ENCODE peak calls at places on chromosomes 2 and 18, in five cellular contexts. One of them, this sample, is unnamed.

GRCh38 chr2:46913471-46914381 is 1.9 kb downstream of the MCFD2 start:
- DNase-seq in heart left ventricle: peak
- DNase-seq in upper lobe of left lung: peak
- DNase-seq in HFFc6: peak
- DNase-seq in fibroblast of mammary gland: peak
- DNase-seq in this sample: peak

GRCh38 chr2:136116813-136117390 is 1.0 kb downstream of the CXCR4 start:
- DNase-seq in heart left ventricle: peak
- DNase-seq in fibroblast of mammary gland: no peak
- DNase-seq in HFFc6: no peak
- DNase-seq in upper lobe of left lung: no peak
- DNase-seq in this sample: peak

GRCh38 chr2:204195498-204195897 is 258.9 kb downstream of the ICOS start:
- DNase-seq in upper lobe of left lung: no peak
- DNase-seq in heart left ventricle: no peak
- DNase-seq in fibroblast of mammary gland: no peak
- DNase-seq in HFFc6: no peak
- DNase-seq in this sample: no peak

GRCh38 chr2:200357845-200358244 is 51.4 kb downstream of the SPATS2L start:
- DNase-seq in heart left ventricle: no peak
- DNase-seq in fibroblast of mammary gland: no peak
- DNase-seq in upper lobe of left lung: no peak
- DNase-seq in HFFc6: no peak
- DNase-seq in this sample: no peak

GRCh38 chr2:41709702-41710599 is 337.9 kb upstream of the PKDCC start:
- DNase-seq in heart left ventricle: no peak
- DNase-seq in upper lobe of left lung: no peak
- DNase-seq in fibroblast of mammary gland: no peak
- DNase-seq in HFFc6: no peak
- DNase-seq in this sample: no peak

GRCh38 chr2:7722212-7722910 is 805.1 kb downstream of the RNF144A start:
- DNase-seq in upper lobe of left lung: no peak
- DNase-seq in HFFc6: no peak
- DNase-seq in heart left ventricle: no peak
- DNase-seq in fibroblast of mammary gland: no peak
- DNase-seq in this sample: no peak

GRCh38 chr2:116754371-116755101 is 1060.0 kb upstream of the DDX18 start:
- DNase-seq in HFFc6: no peak
- DNase-seq in heart left ventricle: no peak
- DNase-seq in upper lobe of left lung: no peak
- DNase-seq in fibroblast of mammary gland: no peak
- DNase-seq in this sample: no peak

GRCh38 chr2:112089375-112089774 is 34.3 kb downstream of the TMEM87B start:
- DNase-seq in HFFc6: no peak
- DNase-seq in heart left ventricle: no peak
- DNase-seq in fibroblast of mammary gland: no peak
- DNase-seq in upper lobe of left lung: no peak
- DNase-seq in this sample: no peak

GRCh38 chr2:109239720-109240119 is 110.7 kb downstream of the SH3RF3 start:
- DNase-seq in heart left ventricle: no peak
- DNase-seq in fibroblast of mammary gland: peak
- DNase-seq in upper lobe of left lung: no peak
- DNase-seq in HFFc6: peak
- DNase-seq in this sample: no peak

GRCh38 chr18:45324489-45325111 is 290.7 kb upstream of the SLC14A2 start:
- DNase-seq in upper lobe of left lung: peak
- DNase-seq in fibroblast of mammary gland: peak
- DNase-seq in heart left ventricle: peak
- DNase-seq in HFFc6: no peak
- DNase-seq in this sample: peak

GRCh38 chr2:24756789-24757188 is 36.4 kb downstream of the PTRHD1 start:
- DNase-seq in heart left ventricle: no peak
- DNase-seq in HFFc6: no peak
- DNase-seq in fibroblast of mammary gland: no peak
- DNase-seq in upper lobe of left lung: no peak
- DNase-seq in this sample: no peak

GRCh38 chr2:9407363-9407811 is 15.9 kb downstream of the ITGB1BP1 start:
- DNase-seq in upper lobe of left lung: no peak
- DNase-seq in HFFc6: no peak
- DNase-seq in heart left ventricle: no peak
- DNase-seq in fibroblast of mammary gland: peak
- DNase-seq in this sample: no peak

GRCh38 chr2:240346015-240346752 is 89.3 kb upstream of the GPC1 start:
- DNase-seq in fibroblast of mammary gland: no peak
- DNase-seq in upper lobe of left lung: no peak
- DNase-seq in heart left ventricle: no peak
- DNase-seq in HFFc6: no peak
- DNase-seq in this sample: no peak

GRCh38 chr2:169446452-169446851 is 32.8 kb upstream of the BBS5 start:
- DNase-seq in fibroblast of mammary gland: no peak
- DNase-seq in HFFc6: no peak
- DNase-seq in heart left ventricle: no peak
- DNase-seq in upper lobe of left lung: no peak
- DNase-seq in this sample: no peak

GRCh38 chr2:169448865-169449264 is 30.4 kb upstream of the BBS5 start:
- DNase-seq in heart left ventricle: no peak
- DNase-seq in upper lobe of left lung: no peak
- DNase-seq in fibroblast of mammary gland: no peak
- DNase-seq in HFFc6: no peak
- DNase-seq in this sample: no peak

DNA sequence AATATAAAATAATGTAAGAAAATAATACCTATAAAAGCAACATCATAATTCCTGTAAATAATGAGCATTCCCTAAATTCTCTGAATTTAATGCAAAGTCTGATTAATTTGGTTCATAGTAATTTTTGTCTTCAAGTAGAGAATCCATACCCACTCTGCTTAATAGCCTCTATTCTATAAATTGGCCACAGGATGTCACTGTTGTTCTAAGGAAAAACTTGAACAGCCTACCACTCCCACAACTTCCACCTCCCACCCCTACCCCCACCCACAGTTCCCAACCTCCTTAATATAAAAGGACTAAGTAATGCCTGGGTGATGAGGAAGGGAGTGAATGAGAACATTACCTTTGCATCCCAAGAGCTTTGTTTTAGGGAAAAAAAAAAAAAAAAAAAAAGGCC is 27.2 kb upstream of the BBS5 start:
- DNase-seq in fibroblast of mammary gland: peak
- DNase-seq in upper lobe of left lung: no peak
- DNase-seq in heart left ventricle: no peak
- DNase-seq in HFFc6: peak
- DNase-seq in this sample: peak
- TF ChIP-seq CTCF in fibroblast of mammary gland: peak
- TF ChIP-seq CTCF in upper lobe of left lung: no peak
- TF ChIP-seq CTCF in heart left ventricle: peak
- TF ChIP-seq CTCF in HFFc6: peak
- TF ChIP-seq CTCF in this sample: peak

GRCh38 chr18:32930695-32931301 is 158.0 kb upstream of the KLHL14 start:
- DNase-seq in heart left ventricle: no peak
- DNase-seq in upper lobe of left lung: no peak
- DNase-seq in HFFc6: peak
- DNase-seq in fibroblast of mammary gland: peak
- DNase-seq in this sample: no peak
- TF ChIP-seq CTCF in heart left ventricle: peak
- TF ChIP-seq CTCF in upper lobe of left lung: peak
- TF ChIP-seq CTCF in HFFc6: peak
- TF ChIP-seq CTCF in fibroblast of mammary gland: peak
- TF ChIP-seq CTCF in this sample: no peak

GRCh38 chr18:36410346-36410745 is 112.8 kb downstream of the FHOD3 start:
- DNase-seq in upper lobe of left lung: no peak
- DNase-seq in fibroblast of mammary gland: no peak
- DNase-seq in HFFc6: no peak
- DNase-seq in heart left ventricle: no peak
- DNase-seq in this sample: no peak

GRCh38 chr18:36412778-36413177 is 115.3 kb downstream of the FHOD3 start:
- DNase-seq in heart left ventricle: no peak
- DNase-seq in HFFc6: peak
- DNase-seq in upper lobe of left lung: no peak
- DNase-seq in fibroblast of mammary gland: peak
- DNase-seq in this sample: peak

GRCh38 chr18:36408606-36409005 is 111.1 kb downstream of the FHOD3 start:
- DNase-seq in fibroblast of mammary gland: peak
- DNase-seq in HFFc6: no peak
- DNase-seq in upper lobe of left lung: no peak
- DNase-seq in heart left ventricle: no peak
- DNase-seq in this sample: no peak

GRCh38 chr18:36409779-36410178 is 112.3 kb downstream of the FHOD3 start:
- DNase-seq in upper lobe of left lung: no peak
- DNase-seq in fibroblast of mammary gland: no peak
- DNase-seq in HFFc6: no peak
- DNase-seq in heart left ventricle: no peak
- DNase-seq in this sample: no peak

DNA sequence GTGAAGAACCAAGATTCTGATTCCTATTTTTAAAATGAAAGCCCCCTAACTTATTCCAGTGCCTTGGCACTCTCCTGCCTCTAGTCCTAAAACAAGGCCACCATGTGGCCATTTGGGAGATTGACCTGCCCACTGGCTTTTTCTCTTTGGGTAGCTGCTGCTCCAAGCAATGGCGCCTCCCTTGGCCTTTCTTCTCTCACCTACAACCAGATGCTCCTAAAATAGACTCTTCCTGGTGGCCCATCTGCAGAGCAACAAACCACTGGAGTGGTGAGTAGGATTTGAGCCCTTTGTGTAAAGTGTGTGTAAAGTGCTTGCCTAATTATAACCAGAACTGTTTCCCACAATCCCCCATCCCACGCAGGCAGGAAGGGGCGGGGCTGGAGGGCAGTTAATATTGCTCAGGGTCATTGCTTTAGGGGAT is 114.2 kb downstream of the FHOD3 start:
- DNase-seq in heart left ventricle: no peak
- DNase-seq in HFFc6: peak
- DNase-seq in upper lobe of left lung: no peak
- DNase-seq in fibroblast of mammary gland: peak
- DNase-seq in this sample: peak
- TF ChIP-seq CTCF in heart left ventricle: no peak
- TF ChIP-seq CTCF in HFFc6: peak
- TF ChIP-seq CTCF in upper lobe of left lung: no peak
- TF ChIP-seq CTCF in fibroblast of mammary gland: peak
- TF ChIP-seq CTCF in this sample: peak

GRCh38 chr2:197813093-197813787 is 8.8 kb downstream of the PLCL1 start:
- DNase-seq in upper lobe of left lung: no peak
- DNase-seq in heart left ventricle: no peak
- DNase-seq in HFFc6: peak
- DNase-seq in fibroblast of mammary gland: peak
- DNase-seq in this sample: peak
- TF ChIP-seq CTCF in upper lobe of left lung: no peak
- TF ChIP-seq CTCF in heart left ventricle: peak
- TF ChIP-seq CTCF in HFFc6: peak
- TF ChIP-seq CTCF in fibroblast of mammary gland: peak
- TF ChIP-seq CTCF in this sample: peak

DNA sequence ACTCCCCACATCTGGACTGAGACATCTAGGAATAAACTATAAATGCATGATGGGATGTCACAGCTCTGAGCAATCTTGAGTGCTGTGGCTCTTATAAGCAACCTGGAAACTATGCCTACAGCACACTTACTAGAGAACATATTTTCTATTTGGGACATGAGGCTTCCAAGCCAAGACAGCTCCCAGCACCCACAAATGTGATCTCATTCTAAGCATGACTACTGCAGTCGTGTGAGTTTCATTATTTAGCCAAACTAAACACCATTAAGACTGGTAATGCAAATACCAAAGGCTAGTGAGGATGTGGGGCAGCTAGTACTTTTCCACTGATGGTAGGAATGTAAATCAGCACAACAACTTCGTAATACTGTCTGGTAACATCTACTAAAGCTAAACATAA is 72.5 kb downstream of the RTTN start:
- DNase-seq in upper lobe of left lung: no peak
- DNase-seq in HFFc6: peak
- DNase-seq in heart left ventricle: peak
- DNase-seq in fibroblast of mammary gland: peak
- DNase-seq in this sample: no peak
- TF ChIP-seq CTCF in upper lobe of left lung: no peak
- TF ChIP-seq CTCF in HFFc6: no peak
- TF ChIP-seq CTCF in heart left ventricle: no peak
- TF ChIP-seq CTCF in fibroblast of mammary gland: no peak
- TF ChIP-seq CTCF in this sample: no peak